ENCODE peak calls at places on chromosomes 4 and X, in seven cellular contexts. H is GM12878, W is SK-N-SH, E is H1, N is K562, F is HCT116, S is HepG2. T is an unnamed sample.

GRCh38 chrX:68997911-68998310 is 167.3 kb downstream of the PJA1 start:
- DNase-seq in H (no peak), W (no peak), E (no peak), N (no peak), F (no peak), S (no peak), T (no peak)

GRCh38 chr4:53461244-53461643 is 83.8 kb downstream of the FIP1L1 start:
- DNase-seq in H (no peak), W (no peak), E (no peak), N (no peak), F (no peak), S (no peak), T (no peak)

GRCh38 chr4:156830356-156830755 is 141.2 kb downstream of the PDGFC start:
- DNase-seq in H (no peak), W (no peak), E (no peak), N (no peak), F (no peak), S (peak), T (no peak)

GRCh38 chr4:88091378-88091777 is 67.1 kb downstream of the ABCG2 start:
- DNase-seq in H (no peak), W (no peak), E (no peak), N (no peak), F (no peak), S (no peak), T (no peak)

GRCh38 chrX:15465896-15466651 is 27.1 kb downstream of the PIR start:
- DNase-seq in H (no peak), W (no peak), E (no peak), N (peak), F (no peak), S (no peak), T (no peak)

GRCh38 chr4:86942185-86942666 is 7.4 kb downstream of the AFF1 start:
- DNase-seq in H (no peak), W (no peak), E (no peak), N (peak), F (no peak), S (peak), T (no peak)

GRCh38 chrX:68792083-68792482 is 36.7 kb upstream of the EFNB1 start:
- DNase-seq in H (no peak), W (no peak), E (no peak), N (no peak), F (no peak), S (no peak), T (no peak)

GRCh38 chr4:2598661-2599654 is 62.5 kb downstream of the FAM193A start:
- DNase-seq in H (peak), W (peak), E (no peak), N (peak), F (no peak), S (no peak), T (no peak)

GRCh38 chrX:77446029-77446585 is 1.1 kb upstream of the FGF16 start:
- DNase-seq in H (no peak), W (no peak), E (no peak), N (no peak), F (no peak), S (no peak), T (no peak)

GRCh38 chr4:7910721-7911015 is 29.0 kb downstream of the AFAP1 start:
- DNase-seq in H (no peak), W (no peak), E (no peak), N (no peak), F (no peak), S (no peak), T (no peak)

GRCh38 chrX:135649561-135649960 is 63.9 kb upstream of the CT45A1 start:
- DNase-seq in H (no peak), W (no peak), E (no peak), N (no peak), F (no peak), S (no peak), T (no peak)

GRCh38 chrX:24148535-24149345 is 789 bp upstream of the ZFX start:
- DNase-seq in H (no peak), W (peak), E (no peak), N (peak), F (no peak), S (peak), T (no peak)

GRCh38 chrX:39966186-39966585 is 131.6 kb downstream of the BCOR start:
- DNase-seq in H (no peak), W (no peak), E (no peak), N (no peak), F (no peak), S (no peak), T (no peak)

GRCh38 chr4:189502841-189503240 is 437.8 kb upstream of the FRG1 start:
- DNase-seq in H (no peak), W (no peak), E (no peak), N (no peak), F (no peak), S (no peak), T (no peak)

GRCh38 chrX:139759637-139760036 is 51.7 kb upstream of the MCF2 start:
- DNase-seq in H (no peak), W (no peak), E (no peak), N (peak), F (no peak), S (no peak), T (no peak)

GRCh38 chr4:159105063-159105414 is 2.2 kb downstream of the RAPGEF2 start:
- DNase-seq in H (no peak), W (no peak), E (no peak), N (no peak), F (no peak), S (no peak), T (no peak)

GRCh38 chr4:163331629-163332360 is 601 bp downstream of the NPY1R start:
- DNase-seq in H (no peak), W (peak), E (no peak), N (no peak), F (no peak), S (no peak), T (peak)

GRCh38 chr4:52612341-52612740 is 46.8 kb downstream of the USP46 start:
- DNase-seq in H (no peak), W (no peak), E (no peak), N (no peak), F (no peak), S (no peak), T (no peak)

GRCh38 chr4:188986271-188986689 is 847.0 kb downstream of the TRIML1 start:
- DNase-seq in H (no peak), W (no peak), E (no peak), N (no peak), F (no peak), S (peak), T (no peak)

GRCh38 chr4:41142946-41143720 is 71.2 kb downstream of the APBB2 start:
- DNase-seq in H (no peak), W (no peak), E (no peak), N (no peak), F (no peak), S (no peak), T (peak)

GRCh38 chr4:37157403-37158167 is 87.0 kb upstream of the NWD2 start:
- DNase-seq in H (no peak), W (no peak), E (no peak), N (peak), F (no peak), S (no peak), T (no peak)

GRCh38 chr4:43014266-43014665 is 121.8 kb downstream of the GRXCR1 start:
- DNase-seq in H (no peak), W (no peak), E (no peak), N (no peak), F (no peak), S (no peak), T (no peak)

GRCh38 chr4:985123-985830 is 1.6 kb upstream of the IDUA start:
- DNase-seq in H (no peak), W (no peak), E (no peak), N (peak), F (no peak), S (peak), T (no peak)

GRCh38 chr4:41366911-41367517 is 110.3 kb downstream of the UCHL1 start:
- DNase-seq in H (no peak), W (no peak), E (no peak), N (no peak), F (no peak), S (no peak), T (no peak)

GRCh38 chr4:19380600-19380999 is 871.1 kb upstream of the SLIT2 start:
- DNase-seq in H (no peak), W (no peak), E (no peak), N (no peak), F (no peak), S (no peak), T (no peak)

GRCh38 chr4:6042293-6043063 is 24.2 kb upstream of the C4orf50 start:
- DNase-seq in H (no peak), W (no peak), E (no peak), N (no peak), F (no peak), S (no peak), T (no peak)

GRCh38 chr4:6043843-6044242 is 25.6 kb upstream of the C4orf50 start:
- DNase-seq in H (no peak), W (no peak), E (no peak), N (no peak), F (no peak), S (no peak), T (no peak)

GRCh38 chr4:6044276-6044675 is 26.0 kb upstream of the C4orf50 start:
- DNase-seq in H (no peak), W (no peak), E (no peak), N (no peak), F (no peak), S (no peak), T (no peak)

GRCh38 chr4:6043188-6043587 is 25.0 kb upstream of the C4orf50 start:
- DNase-seq in H (no peak), W (no peak), E (no peak), N (no peak), F (no peak), S (no peak), T (no peak)

GRCh38 chr4:6041794-6042193 is 23.6 kb upstream of the C4orf50 start:
- DNase-seq in H (no peak), W (no peak), E (no peak), N (no peak), F (no peak), S (no peak), T (no peak)
- TF ChIP-seq JUND in H (no peak), W (no peak), E (no peak), N (no peak), F (no peak), S (no peak), T (no peak)

DNA sequence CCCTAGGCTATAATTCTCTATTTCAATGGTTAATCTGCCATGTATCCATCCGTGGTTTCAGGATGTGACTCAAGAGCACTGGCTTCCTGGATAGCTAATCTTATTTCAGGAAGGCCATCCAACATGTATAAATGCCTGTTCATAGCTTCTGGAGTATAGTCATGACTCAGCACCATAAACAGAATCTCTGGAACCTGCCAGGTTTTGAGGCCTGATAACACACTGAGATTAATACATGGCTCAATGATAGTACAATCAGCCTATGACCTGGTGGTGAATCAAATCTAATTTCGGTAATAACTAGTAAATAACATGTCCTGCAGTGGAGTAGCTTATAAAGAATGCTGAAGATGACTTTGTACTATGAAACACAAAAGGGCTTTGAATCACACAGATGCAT is 5.7 kb upstream of the IL13RA2 start:
- DNase-seq in H (no peak), W (peak), E (no peak), N (peak), F (peak), S (no peak), T (no peak)
- TF ChIP-seq JUND in H (no peak), W (peak), E (no peak), N (peak), F (peak), S (no peak), T (no peak)

DNA sequence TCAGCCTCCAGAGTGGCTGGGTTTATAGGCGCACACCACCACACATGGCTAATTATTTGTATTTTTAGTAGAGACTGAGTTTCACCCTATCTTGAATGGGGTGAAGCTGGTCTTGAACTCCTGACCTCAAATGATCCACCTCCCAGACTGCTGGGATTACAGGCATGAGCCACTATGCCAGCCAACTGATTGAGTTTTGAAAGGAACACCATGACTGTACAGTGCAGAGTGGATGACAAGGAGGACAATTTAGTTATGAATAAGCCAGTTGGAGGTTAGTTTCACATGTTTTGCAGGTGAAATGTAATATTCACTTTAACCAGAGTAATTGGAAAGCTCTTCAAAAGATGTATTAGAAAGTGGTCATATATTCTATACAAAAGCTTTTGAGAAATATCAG is 60.8 kb downstream of the PCDH18 start:
- DNase-seq in H (no peak), W (no peak), E (no peak), N (no peak), F (no peak), S (no peak), T (no peak)
- TF ChIP-seq JUND in H (no peak), W (no peak), E (no peak), N (no peak), F (no peak), S (no peak), T (no peak)

GRCh38 chr4:56388311-56388710 is 1.0 kb upstream of the AASDH start:
- DNase-seq in H (no peak), W (no peak), E (no peak), N (peak), F (no peak), S (no peak), T (no peak)
- TF ChIP-seq JUND in H (no peak), W (no peak), E (no peak), N (no peak), F (no peak), S (no peak), T (no peak)

GRCh38 chrX:154378059-154378798 is 866 bp upstream of the EMD start:
- DNase-seq in H (no peak), W (peak), E (no peak), N (no peak), F (no peak), S (no peak), T (peak)
- TF ChIP-seq JUND in H (no peak), W (no peak), E (no peak), N (peak), F (no peak), S (no peak), T (no peak)

GRCh38 chr4:151347490-151347889 is 22.1 kb upstream of the SH3D19 start:
- DNase-seq in H (no peak), W (no peak), E (no peak), N (no peak), F (no peak), S (no peak), T (no peak)
- TF ChIP-seq JUND in H (no peak), W (no peak), E (no peak), N (no peak), F (no peak), S (no peak), T (no peak)

DNA sequence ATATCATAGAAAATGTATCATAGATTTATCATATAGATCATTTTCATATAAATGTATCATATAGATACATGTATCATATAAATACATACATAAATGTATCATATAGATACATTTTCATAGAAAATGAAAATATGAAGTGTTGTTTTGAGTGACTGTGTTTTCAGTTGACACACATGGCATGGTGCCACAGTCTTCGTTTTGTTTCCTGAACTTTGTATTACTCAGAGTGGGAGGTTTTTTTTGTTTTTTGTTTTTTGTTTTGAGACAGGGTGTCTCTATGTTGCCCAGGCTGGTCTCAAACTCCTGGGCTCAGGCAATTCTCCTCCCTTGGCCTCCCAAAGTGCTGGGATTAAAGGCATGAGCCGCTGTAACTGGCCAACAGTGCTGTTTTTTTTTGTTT is 3.9 kb downstream of the RBM10 start:
- DNase-seq in H (no peak), W (no peak), E (no peak), N (no peak), F (no peak), S (no peak), T (no peak)
- TF ChIP-seq JUND in H (no peak), W (no peak), E (no peak), N (no peak), F (no peak), S (no peak), T (no peak)

T was measured in T47D.